ENCODE peak calls at places on chromosomes 12 and 14, in ten cellular contexts. W is NCI-H345, D is DMS153, E is osteocyte, Y is amniotic stem cell, B is M059J, R is ACHN, L is mucosa of gallbladder, I is mesendoderm, Q is amygdala. P is an unnamed sample.

GRCh38 chr12:70604662-70605061 is 32.6 kb downstream of the PTPRB start:
- DNase-seq in I (no peak), Y (no peak), R (no peak), W (no peak), E (no peak), D (no peak), B (no peak), Q (no peak), L (no peak), P (no peak)

GRCh38 chr12:106179086-106179485 is 40.3 kb upstream of the NUAK1 start:
- DNase-seq in E (no peak), R (no peak), I (no peak), Q (no peak), D (peak; percentile 92), W (peak; percentile 17), B (no peak), L (no peak), Y (no peak), P (no peak)

GRCh38 chr14:92386637-92387036 is 63.7 kb downstream of the SLC24A4 start:
- DNase-seq in D (no peak), Y (no peak), R (no peak), W (no peak), B (no peak), L (no peak), E (no peak), Q (no peak), I (no peak), P (no peak)

GRCh38 chr12:64600164-64600561 is 10.1 kb upstream of the RASSF3 start:
- DNase-seq in Q (no peak), Y (no peak), R (no peak), D (peak; percentile 77), L (no peak), I (no peak), B (no peak), E (no peak), W (peak; percentile 76), P (no peak)

GRCh38 chr14:80445605-80446004 is 234.3 kb upstream of the DIO2 start:
- DNase-seq in B (no peak), W (no peak), R (no peak), L (no peak), E (no peak), D (no peak), I (no peak), Q (no peak), Y (no peak), P (no peak)

GRCh38 chr12:116690016-116690709 is 47.7 kb downstream of the SPRING1 start:
- DNase-seq in Y (no peak), I (no peak), B (no peak), L (no peak), R (no peak), D (no peak), Q (no peak), E (no peak), W (no peak), P (no peak)

GRCh38 chr12:96698965-96699364 is 208.1 kb upstream of the NEDD1 start:
- DNase-seq in E (no peak), D (no peak), I (no peak), R (no peak), W (no peak), Y (no peak), B (peak; percentile 41), Q (no peak), L (no peak), P (no peak)

GRCh38 chr14:102485693-102486512 is 23.7 kb downstream of the ANKRD9 start:
- DNase-seq in D (no peak), B (no peak), I (no peak), E (no peak), Q (no peak), Y (no peak), R (no peak), L (no peak), W (no peak), P (no peak)

GRCh38 chr14:94345344-94346072 is 22.4 kb upstream of the SERPINA6 start:
- DNase-seq in Y (peak; percentile 88), R (peak; percentile 87), B (peak; percentile 89), I (peak; percentile 25), Q (no peak), L (peak; percentile 34), E (peak; percentile 40), W (no peak), D (no peak), P (no peak)

GRCh38 chr14:57317248-57317833 is 48.6 kb downstream of the AP5M1 start:
- DNase-seq in E (peak; percentile 87), B (peak; percentile 72), D (peak; percentile 37), R (peak; percentile 76), Y (peak; percentile 70), W (peak; percentile 81), L (peak; percentile 78), Q (peak; percentile 29), I (peak; percentile 84), P (peak; percentile 67)

GRCh38 chr12:3961573-3961972 is 88.4 kb upstream of the PARP11 start:
- DNase-seq in B (no peak), D (no peak), Q (no peak), L (no peak), W (no peak), R (no peak), Y (no peak), I (no peak), E (no peak), P (no peak)

GRCh38 chr14:67944605-67945004 is 125.0 kb downstream of the RAD51B start:
- DNase-seq in L (no peak), Y (no peak), Q (no peak), B (no peak), E (no peak), R (peak; percentile 22), D (no peak), I (no peak), W (no peak), P (no peak)

GRCh38 chr12:873954-874353 is 75.5 kb downstream of the RAD52 start:
- DNase-seq in R (no peak), E (no peak), D (no peak), I (no peak), Q (no peak), Y (no peak), W (no peak), L (no peak), B (peak; percentile 29), P (no peak)

GRCh38 chr12:56684745-56685369 is 3.2 kb downstream of the PTGES3 start:
- DNase-seq in I (no peak), Q (no peak), B (no peak), W (no peak), R (no peak), Y (no peak), L (no peak), E (peak; percentile 40), D (no peak), P (no peak)

GRCh38 chr12:20212658-20213387 is 155.5 kb upstream of the PDE3A start:
- DNase-seq in Q (peak; percentile 61), D (peak; percentile 76), Y (peak; percentile 97), W (peak; percentile 95), I (peak; percentile 99), R (peak; percentile 92), L (peak; percentile 82), B (peak; percentile 99), E (peak; percentile 95), P (no peak)

GRCh38 chr12:6821674-6822433 is at the start of gene GPR162:
- DNase-seq in W (peak; percentile 69), L (no peak), E (no peak), I (peak; percentile 84), B (no peak), R (peak; percentile 68), Y (peak; percentile 47), D (peak; percentile 36), Q (peak; percentile 67), P (no peak)

GRCh38 chr12:123491056-123491455 is 33.1 kb downstream of the SNRNP35 start:
- DNase-seq in Y (no peak), W (no peak), B (no peak), R (no peak), I (no peak), Q (no peak), L (no peak), D (no peak), E (no peak), P (no peak)

GRCh38 chr12:90393089-90393488 is 561.9 kb downstream of the CCER1 start:
- DNase-seq in W (no peak), R (no peak), L (no peak), Q (no peak), E (no peak), B (no peak), D (no peak), I (no peak), Y (no peak), P (no peak)

GRCh38 chr12:50505386-50505827 is 622 bp downstream of the DIP2B start:
- DNase-seq in B (peak; percentile 39), R (peak; percentile 27), I (peak; percentile 57), Q (no peak), W (no peak), Y (no peak), D (no peak), L (no peak), E (no peak), P (peak; percentile 43)

GRCh38 chr12:96886998-96887677 is 19.9 kb upstream of the NEDD1 start:
- DNase-seq in B (peak; percentile 48), Q (peak; percentile 8), I (peak; percentile 43), W (no peak), L (peak; percentile 44), D (no peak), R (no peak), E (no peak), Y (no peak), P (no peak)

GRCh38 chr14:102602421-102603292 is 10.2 kb downstream of the RCOR1 start:
- DNase-seq in I (no peak), E (no peak), R (no peak), D (no peak), Y (no peak), B (no peak), Q (no peak), W (no peak), L (no peak), P (no peak)

GRCh38 chr12:2739832-2740641 is 54.7 kb upstream of the FKBP4 start:
- DNase-seq in Q (no peak), R (peak; percentile 48), I (peak; percentile 41), B (peak; percentile 33), W (peak; percentile 15), D (peak; percentile 24), L (no peak), Y (peak; percentile 9), E (no peak), P (no peak)

GRCh38 chr12:118354903-118355302 is 17.8 kb downstream of the TAOK3 start:
- DNase-seq in B (peak; percentile 63), E (no peak), W (no peak), R (no peak), Q (no peak), L (no peak), Y (no peak), D (no peak), I (no peak), P (no peak)

GRCh38 chr12:126144603-126145002 is 1079.4 kb downstream of the AACS start:
- DNase-seq in Y (no peak), B (no peak), Q (no peak), R (no peak), D (no peak), L (no peak), E (no peak), W (no peak), I (no peak), P (no peak)

GRCh38 chr14:33118653-33119052 is 180.0 kb downstream of the NPAS3 start:
- DNase-seq in Q (no peak), R (no peak), D (peak; percentile 56), Y (no peak), I (no peak), L (no peak), W (peak; percentile 19), B (peak; percentile 49), E (no peak), P (no peak)

GRCh38 chr12:26149963-26150362 is 25.1 kb upstream of the BHLHE41 start:
- DNase-seq in R (no peak), Y (no peak), Q (no peak), L (no peak), E (no peak), B (no peak), D (no peak), W (no peak), I (no peak), P (no peak)

GRCh38 chr12:46521145-46521544 is 148.6 kb upstream of the SLC38A2 start:
- DNase-seq in E (no peak), Y (no peak), I (no peak), W (no peak), Q (no peak), B (no peak), R (no peak), L (no peak), D (no peak), P (no peak)

GRCh38 chr12:67645571-67645970 is 3.0 kb upstream of the DYRK2 start:
- DNase-seq in R (no peak), Y (no peak), B (peak; percentile 54), W (no peak), D (no peak), Q (no peak), E (no peak), L (no peak), I (no peak), P (no peak)

P was measured in GM20000.